ENCODE peak calls at places on chromosomes 4 and X, in six cellular contexts. U, I, Z, D, E and N are unnamed samples.

GRCh38 chrX:12210196-12210815 is 72.0 kb downstream of the FRMPD4 start:
- DNase-seq in I (no peak), Z (peak), U (no peak), E (no peak), D (peak), N (peak)

GRCh38 chr4:155667538-155668511 is 1.2 kb downstream of the GUCY1A1 start:
- DNase-seq in D (peak), I (no peak), E (peak), U (no peak), Z (peak), N (peak)

GRCh38 chr4:52643846-52644245 is 15.3 kb downstream of the USP46 start:
- DNase-seq in E (no peak), I (peak), Z (peak), U (no peak), D (peak), N (peak)

GRCh38 chr4:152014280-152014679 is 253.5 kb upstream of the GATB start:
- DNase-seq in I (no peak), Z (no peak), U (no peak), E (no peak), D (no peak), N (no peak)

GRCh38 chr4:972651-973424 is 531 bp downstream of the DGKQ start:
- DNase-seq in Z (peak), E (peak), U (peak), D (no peak), I (no peak), N (peak)

GRCh38 chr4:145731026-145731425 is 51.1 kb downstream of the C4orf51 start:
- DNase-seq in U (no peak), D (peak), I (no peak), Z (peak), E (no peak), N (no peak)

GRCh38 chr4:89331637-89332544 is 24.3 kb upstream of the GPRIN3 start:
- DNase-seq in I (no peak), E (no peak), U (no peak), D (no peak), Z (no peak), N (no peak)

GRCh38 chr4:139208404-139208945 is 31.5 kb upstream of the ELF2 start:
- DNase-seq in U (no peak), E (no peak), D (peak), I (no peak), Z (no peak), N (peak)

GRCh38 chr4:33512397-33512796 is 2731.9 kb downstream of the ARAP2 start:
- DNase-seq in D (no peak), U (no peak), I (no peak), E (no peak), Z (no peak), N (no peak)

GRCh38 chrX:254630-255215 is 26.5 kb upstream of the PLCXD1 start:
- DNase-seq in U (no peak), Z (no peak), E (no peak), I (no peak), D (no peak), N (no peak)

GRCh38 chr4:73205482-73205881 is 53.1 kb downstream of the ANKRD17 start:
- DNase-seq in D (no peak), U (no peak), Z (no peak), I (no peak), E (no peak), N (no peak)

GRCh38 chr4:118772149-118773081 is 63.5 kb downstream of the SEC24D start:
- DNase-seq in Z (peak), I (peak), D (peak), E (peak), U (peak), N (peak)

GRCh38 chr4:4990857-4991540 is 28.3 kb downstream of the CYTL1 start:
- DNase-seq in E (no peak), U (no peak), I (peak), D (peak), Z (peak), N (peak)

GRCh38 chrX:37361596-37361995 is 12.4 kb downstream of the PRRG1 start:
- DNase-seq in I (no peak), D (peak), E (no peak), Z (no peak), U (no peak), N (no peak)

GRCh38 chr4:179285696-179286095 is 1843.5 kb upstream of the AGA start:
- DNase-seq in U (no peak), E (no peak), D (no peak), Z (no peak), I (no peak), N (no peak)

GRCh38 chrX:130130990-130131389 is 20.7 kb upstream of the ELF4 start:
- DNase-seq in D (no peak), U (no peak), Z (no peak), I (no peak), E (no peak), N (no peak)

GRCh38 chr4:16995451-16995850 is 97.0 kb upstream of the LDB2 start:
- DNase-seq in Z (no peak), U (no peak), E (peak), D (no peak), I (no peak), N (no peak)

GRCh38 chr4:86043755-86044592 is 315.9 kb downstream of the MAPK10 start:
- DNase-seq in I (peak), D (no peak), E (peak), U (peak), Z (peak), N (peak)

GRCh38 chr4:102715057-102715456 is 45.7 kb downstream of the MANBA start:
- DNase-seq in E (peak), U (no peak), Z (peak), I (no peak), D (no peak), N (no peak)

GRCh38 chr4:102503301-102503746 is 2.2 kb downstream of the NFKB1 start:
- DNase-seq in I (no peak), D (no peak), E (no peak), Z (peak), U (no peak), N (no peak)

GRCh38 chr4:20253272-20253798 is 1.6 kb downstream of the SLIT2 start:
- DNase-seq in E (peak), I (no peak), Z (no peak), D (no peak), U (no peak), N (no peak)

GRCh38 chr4:120694973-120695372 is 227.6 kb downstream of the PRDM5 start:
- DNase-seq in E (no peak), D (peak), Z (peak), I (peak), U (no peak), N (peak)

DNA sequence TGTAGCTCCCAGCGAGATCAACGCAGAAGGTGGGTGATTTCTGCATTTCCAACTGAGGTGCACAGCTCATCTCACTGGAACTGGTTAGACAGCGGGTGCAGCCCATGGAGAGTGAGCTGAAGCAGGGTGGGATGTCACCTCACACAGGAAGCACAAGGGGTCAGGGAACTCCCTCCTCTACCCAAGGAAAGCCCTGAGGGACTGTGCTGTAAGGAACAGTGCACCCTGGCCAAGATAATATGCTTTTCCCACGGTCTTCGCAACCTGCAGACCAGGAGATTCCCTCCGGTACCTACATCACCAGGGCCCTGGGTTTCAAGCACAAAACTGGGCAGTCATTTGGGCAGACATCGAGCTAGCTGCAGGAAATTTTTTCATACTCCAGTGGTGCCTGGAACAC is 216.4 kb upstream of the TET2 start:
- DNase-seq in D (no peak), I (no peak), Z (no peak), U (no peak), E (no peak), N (no peak)
- H3K4me2 ChIP-seq in D (no peak), I (no peak), Z (peak), U (no peak), E (peak), N (no peak)

DNA sequence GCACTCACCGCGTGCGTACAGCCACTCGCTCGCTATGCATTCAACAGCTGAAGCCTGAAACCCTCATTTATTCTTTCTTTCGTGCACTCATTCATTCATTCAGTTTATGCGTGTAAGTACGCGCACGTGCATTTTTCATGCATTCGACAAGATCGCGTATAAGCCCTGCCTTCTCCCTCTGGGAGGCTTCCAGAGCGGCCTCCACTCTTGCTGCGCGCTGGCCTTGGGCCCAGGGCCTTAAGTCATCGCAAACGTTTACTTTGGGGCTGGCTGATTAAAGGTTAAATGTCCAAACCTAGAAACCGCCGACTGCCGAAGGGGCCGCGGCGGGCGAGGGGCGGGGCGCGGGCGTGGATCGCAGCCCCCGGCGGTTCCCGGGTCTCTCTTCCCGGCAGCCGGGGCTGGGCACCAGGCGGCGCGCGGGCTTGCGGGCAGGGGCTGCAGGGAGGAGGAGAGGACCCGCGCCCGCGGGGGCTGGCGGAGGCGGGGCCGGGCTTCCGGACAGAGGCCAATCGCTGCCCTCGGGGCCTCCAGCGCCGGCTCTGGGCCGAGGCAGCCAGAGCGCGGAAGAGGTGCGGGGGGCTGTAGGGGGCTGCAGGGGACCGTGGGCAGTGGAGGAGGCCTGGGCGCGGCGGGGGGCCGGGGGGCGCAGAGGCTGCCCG is at the start of gene GYG2:
- DNase-seq in I (no peak), Z (no peak), D (no peak), E (peak), U (peak), N (no peak)
- TF ChIP-seq EZH2 in I (no peak), Z (no peak), D (no peak), E (no peak), U (no peak), N (no peak)

DNA sequence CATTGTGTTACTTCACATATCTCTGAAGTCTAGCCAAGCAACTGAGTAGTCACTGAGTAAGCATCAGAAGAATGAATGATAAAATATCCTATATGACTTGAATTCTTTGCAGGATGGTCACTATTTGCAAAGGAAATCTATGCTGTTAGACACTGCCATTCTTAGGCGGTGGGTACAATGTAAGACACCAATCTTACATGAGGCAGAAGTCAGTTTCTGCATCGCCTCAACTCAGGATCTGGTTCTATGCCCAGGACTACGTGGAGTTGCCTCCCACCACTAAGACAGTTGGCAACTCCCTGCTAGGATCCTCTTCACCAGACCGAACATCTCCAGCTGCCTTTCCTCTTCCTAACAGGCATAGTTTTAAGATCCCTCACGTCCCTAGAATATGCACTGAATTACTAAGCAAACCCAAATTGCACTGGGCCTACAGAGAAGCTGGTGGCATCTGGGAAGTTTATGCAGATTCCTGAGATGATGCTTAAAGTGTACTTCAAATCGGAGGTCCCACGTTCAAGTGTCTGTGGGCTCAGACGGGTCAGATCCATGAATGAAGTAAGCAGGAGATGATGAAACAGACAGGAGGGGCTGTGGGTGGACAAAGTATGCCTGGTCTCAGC is 45.6 kb downstream of the SEL1L3 start:
- DNase-seq in I (no peak), E (no peak), Z (peak), D (peak), U (no peak), N (peak)
- H2AFZ ChIP-seq in I (no peak), E (no peak), Z (peak), D (peak), U (no peak), N (no peak)

DNA sequence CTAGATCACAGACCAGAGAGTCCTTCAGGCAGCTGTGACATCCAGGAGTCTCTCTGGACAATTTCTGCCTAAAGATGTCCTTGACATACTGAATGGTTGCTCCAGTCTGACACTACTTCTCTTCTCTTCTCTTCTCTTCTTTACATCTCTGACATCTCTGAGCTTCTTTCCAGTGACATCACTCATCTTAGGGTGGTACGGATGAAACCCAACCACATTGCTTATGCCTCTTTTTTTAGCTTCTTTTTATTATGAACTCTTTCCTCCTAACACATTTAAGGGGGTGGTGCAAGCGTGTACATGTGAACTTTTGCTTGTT is 39.4 kb upstream of the IRF2 start:
- DNase-seq in E (no peak), Z (no peak), U (no peak), D (no peak), I (no peak), N (no peak)
- H3K4me2 ChIP-seq in E (no peak), Z (no peak), U (peak), D (peak), I (no peak), N (peak)

DNA sequence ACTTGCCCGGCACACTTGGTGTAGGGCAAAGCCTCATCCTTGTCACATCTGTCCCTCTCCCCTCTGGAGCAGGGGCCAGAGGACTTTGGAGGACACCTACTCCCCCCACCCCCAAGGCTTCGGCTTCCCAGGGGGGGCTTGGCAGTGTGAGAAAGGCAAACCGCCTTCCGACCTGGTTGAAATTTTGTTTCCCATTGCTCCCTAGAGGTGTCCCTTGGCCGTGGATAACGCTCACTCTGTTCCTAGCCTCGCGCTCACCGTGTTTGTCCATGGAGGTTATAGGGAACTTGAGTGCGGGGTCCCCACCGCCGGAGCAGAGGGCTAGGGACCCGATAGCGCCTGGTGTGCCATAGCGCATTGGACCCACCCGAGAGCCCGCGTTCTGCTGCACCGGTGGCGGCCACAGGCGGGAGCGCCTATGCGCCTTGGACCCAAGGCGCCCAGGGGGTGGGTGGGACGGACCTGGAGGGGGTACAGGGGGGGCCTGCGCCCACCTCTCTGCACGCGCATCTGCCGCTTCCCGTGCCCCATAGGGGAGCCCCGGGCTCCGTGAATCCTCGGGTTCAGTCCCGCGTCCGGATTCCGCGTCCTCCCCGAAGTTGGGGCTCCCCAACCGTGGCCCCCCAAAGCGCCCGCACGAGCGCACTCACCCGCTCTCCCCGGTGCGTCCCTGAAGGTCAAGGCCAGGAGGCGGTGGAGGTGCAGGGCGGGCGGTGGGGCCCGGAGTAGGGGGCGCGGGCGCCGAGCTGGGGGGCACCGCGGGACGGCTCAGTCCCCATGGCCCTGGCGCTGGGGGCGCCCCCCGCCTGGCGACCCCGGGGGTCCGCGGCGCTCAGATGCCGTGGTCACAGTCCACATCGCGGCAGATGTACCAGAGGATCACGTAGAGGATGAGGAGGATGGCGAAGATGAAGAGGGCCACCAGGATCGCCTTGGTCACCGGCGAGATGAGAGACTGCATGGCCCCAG is 82.7 kb upstream of the DHRSX start:
- DNase-seq in D (no peak), U (no peak), Z (no peak), I (no peak), E (peak), N (no peak)
- TF ChIP-seq EZH2 in D (peak), U (no peak), Z (no peak), I (no peak), E (peak), N (peak)

DNA sequence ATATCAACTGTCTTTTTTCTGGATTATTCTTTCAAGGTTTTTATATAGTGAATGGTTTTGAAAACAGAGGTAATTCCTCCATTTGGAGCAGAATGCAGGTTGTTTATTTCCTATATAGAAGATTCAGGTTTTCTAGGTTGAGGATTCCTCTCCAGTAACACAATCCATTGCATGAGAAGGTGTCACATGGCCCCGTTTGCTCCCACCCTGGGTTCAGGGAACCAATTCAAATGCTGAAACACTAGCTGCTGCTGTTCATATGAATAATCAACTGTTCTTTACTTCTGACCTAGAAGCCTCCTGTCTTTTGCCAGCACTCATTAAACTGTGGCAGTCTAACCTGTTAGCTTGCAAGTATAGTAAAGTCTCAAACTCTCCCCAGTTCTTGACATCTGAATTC is 1316.9 kb upstream of the TENM3 start:
- DNase-seq in Z (peak), E (peak), D (no peak), I (no peak), U (no peak), N (no peak)
- H2AFZ ChIP-seq in Z (no peak), E (peak), D (no peak), I (no peak), U (no peak), N (peak)

DNA sequence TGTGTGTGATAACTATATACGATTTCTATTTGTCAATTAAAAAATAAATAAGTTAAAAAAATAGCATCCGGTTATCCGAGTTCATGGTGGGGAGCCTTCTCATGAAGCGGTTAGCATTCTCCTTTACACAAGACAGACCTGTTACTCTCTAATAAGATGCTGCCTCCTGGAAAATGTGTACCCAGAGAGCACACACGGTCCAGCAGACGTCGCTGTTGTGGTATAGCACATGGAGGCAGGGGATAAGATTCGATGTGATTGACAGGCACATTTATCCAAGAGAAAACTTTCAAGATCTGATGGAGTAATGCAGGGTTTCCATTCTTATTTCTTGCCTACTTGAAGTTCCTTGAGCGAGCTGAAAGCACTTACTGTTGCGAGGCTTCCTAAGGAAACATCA is 62.7 kb upstream of the STS start:
- DNase-seq in U (no peak), Z (no peak), E (no peak), I (no peak), D (no peak), N (no peak)
- H3K4me2 ChIP-seq in U (no peak), Z (no peak), E (no peak), I (no peak), D (no peak), N (no peak)